ENCODE peak calls at places on chromosome 11, in nine cellular contexts. R is epithelial cell of esophagus; W is cardiac fibroblast; U is GM13976; K is lower lobe of right lung; V is GM13977; S is fibroblast of pulmonary artery; Y is CD4-positive, alpha-beta T cell; G is astrocyte of the spinal cord. I is an unnamed sample.
A peak's percentile ranks its signal among the peaks of the same experiment; 100 is the strongest.

GRCh38 chr11:119680899-119681370 is 48.1 kb downstream of the NECTIN1 start:
- DNase-seq in R (peak; percentile 81), W (peak; percentile 57), U (no peak), K (no peak), V (no peak), S (peak; percentile 31), Y (no peak), G (no peak), I (no peak)

GRCh38 chr11:94325681-94326080 is 21.3 kb downstream of the IZUMO1R start:
- DNase-seq in R (peak; percentile 74), W (peak; percentile 13), U (peak; percentile 69), K (no peak), V (peak; percentile 70), S (peak; percentile 38), Y (no peak), G (no peak), I (no peak)

GRCh38 chr11:131913267-131913666 is 542.9 kb downstream of the NTM start:
- DNase-seq in R (no peak), W (no peak), U (no peak), K (no peak), V (no peak), S (no peak), Y (no peak), G (peak; percentile 34), I (no peak)

GRCh38 chr11:107999759-108000455 is 8.8 kb upstream of the CUL5 start:
- DNase-seq in R (peak; percentile 55), W (peak; percentile 57), U (peak; percentile 76), K (no peak), V (peak; percentile 76), S (peak; percentile 59), Y (peak; percentile 20), G (peak; percentile 56), I (no peak)

GRCh38 chr11:111411456-111411855 is 32.4 kb upstream of the POU2AF1 start:
- DNase-seq in R (no peak), W (no peak), U (no peak), K (no peak), V (no peak), S (no peak), Y (no peak), G (no peak), I (no peak)

GRCh38 chr11:316031-316701 is 2.3 kb downstream of the IFITM1 start:
- DNase-seq in R (no peak), W (peak; percentile 19), U (no peak), K (peak; percentile 54), V (no peak), S (no peak), Y (no peak), G (no peak), I (no peak)

GRCh38 chr11:32312865-32313403 is 122.4 kb downstream of the WT1 start:
- DNase-seq in R (peak; percentile 84), W (peak; percentile 78), U (peak; percentile 57), K (no peak), V (peak; percentile 40), S (peak; percentile 89), Y (no peak), G (peak; percentile 50), I (no peak)

GRCh38 chr11:107705027-107705426 is 6.8 kb downstream of the SLN start:
- DNase-seq in R (peak; percentile 92), W (peak; percentile 74), U (no peak), K (no peak), V (no peak), S (peak; percentile 86), Y (no peak), G (peak; percentile 90), I (no peak)

GRCh38 chr11:21321530-21321929 is 652.1 kb downstream of the NELL1 start:
- DNase-seq in R (no peak), W (no peak), U (no peak), K (no peak), V (no peak), S (no peak), Y (no peak), G (no peak), I (no peak)

GRCh38 chr11:120500414-120500936 is 11.1 kb upstream of the GRIK4 start:
- DNase-seq in R (no peak), W (no peak), U (no peak), K (no peak), V (no peak), S (no peak), Y (no peak), G (no peak), I (no peak)

GRCh38 chr11:16080688-16081388 is 275.5 kb downstream of the SOX6 start:
- DNase-seq in R (no peak), W (no peak), U (no peak), K (no peak), V (no peak), S (no peak), Y (no peak), G (no peak), I (no peak)

GRCh38 chr11:70843906-70844305 is 408.5 kb downstream of the SHANK2 start:
- DNase-seq in R (no peak), W (no peak), U (no peak), K (no peak), V (no peak), S (no peak), Y (no peak), G (no peak), I (no peak)

GRCh38 chr11:28090052-28090749 is 17.8 kb downstream of the KIF18A start:
- DNase-seq in R (peak; percentile 51), W (peak; percentile 42), U (no peak), K (no peak), V (no peak), S (peak; percentile 63), Y (no peak), G (peak; percentile 41), I (no peak)

GRCh38 chr11:96086111-96086510 is 162.2 kb upstream of the MTMR2 start:
- DNase-seq in R (no peak), W (no peak), U (no peak), K (no peak), V (no peak), S (no peak), Y (no peak), G (no peak), I (no peak)

GRCh38 chr11:12112731-12113130 is 2.3 kb downstream of the MICAL2 start:
- DNase-seq in R (no peak), W (no peak), U (no peak), K (no peak), V (no peak), S (no peak), Y (no peak), G (no peak), I (no peak)

GRCh38 chr11:72433455-72434061 is 773 bp downstream of the CLPB start:
- DNase-seq in R (no peak), W (no peak), U (no peak), K (peak; percentile 55), V (peak; percentile 22), S (no peak), Y (no peak), G (peak; percentile 5), I (no peak)

GRCh38 chr11:75376175-75376574 is 23.1 kb upstream of the RPS3 start:
- DNase-seq in R (no peak), W (no peak), U (no peak), K (no peak), V (no peak), S (no peak), Y (no peak), G (no peak), I (no peak)

GRCh38 chr11:68021167-68021787 is 9.2 kb upstream of the NDUFS8 start:
- DNase-seq in R (peak; percentile 42), W (peak; percentile 38), U (no peak), K (peak; percentile 71), V (no peak), S (no peak), Y (no peak), G (no peak), I (no peak)
- TF ChIP-seq CTCF in R (peak; percentile 53), W (peak; percentile 30), U (no peak), K (peak; percentile 25), V (peak; percentile 16), S (peak; percentile 32), Y (no peak), G (peak; percentile 37), I (peak; percentile 46)

GRCh38 chr11:114892381-114893197 is 214.3 kb downstream of the NXPE2 start:
- DNase-seq in R (no peak), W (no peak), U (peak; percentile 12), K (no peak), V (peak; percentile 12), S (no peak), Y (no peak), G (no peak), I (no peak)
- TF ChIP-seq CTCF in R (no peak), W (peak; percentile 19), U (peak; percentile 10), K (peak; percentile 17), V (peak; percentile 46), S (no peak), Y (no peak), G (peak; percentile 19), I (peak; percentile 67)

DNA sequence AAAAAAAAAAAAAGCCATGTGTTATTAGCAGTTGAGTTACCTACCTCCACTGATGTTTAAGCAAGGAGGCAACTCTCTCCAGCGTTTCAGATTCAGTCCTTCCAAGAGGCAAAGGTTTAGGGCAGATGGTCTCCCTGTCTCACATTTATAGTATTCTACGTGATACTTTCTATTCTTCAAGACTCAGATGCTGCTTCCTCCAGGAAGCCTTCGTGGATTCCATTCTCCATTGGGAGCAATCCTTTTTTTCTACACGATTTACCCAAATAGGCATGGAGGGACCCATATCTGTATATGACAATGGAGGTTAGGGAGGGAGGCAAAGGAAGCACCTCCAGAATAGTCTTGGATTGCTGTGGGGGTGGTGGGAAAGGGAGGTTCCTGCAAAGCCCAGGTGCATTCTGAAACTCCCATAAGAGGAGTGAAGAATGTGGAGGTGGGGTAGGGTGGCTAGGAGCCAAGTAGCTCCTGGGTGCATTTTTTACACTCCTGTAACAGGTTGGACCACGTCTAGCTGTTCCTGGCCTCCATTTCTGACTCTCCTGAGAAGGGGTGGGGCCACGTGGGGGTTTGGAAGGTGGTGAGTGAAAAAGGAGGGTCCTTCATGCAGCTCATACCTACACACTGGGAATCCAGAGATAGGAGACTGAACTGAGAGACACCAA is 16.2 kb downstream of the YPEL4 start:
- DNase-seq in R (no peak), W (no peak), U (no peak), K (no peak), V (no peak), S (no peak), Y (no peak), G (no peak), I (no peak)
- TF ChIP-seq CTCF in R (no peak), W (no peak), U (no peak), K (no peak), V (no peak), S (no peak), Y (no peak), G (no peak), I (no peak)

GRCh38 chr11:35621620-35622019 is 3.4 kb downstream of the FJX1 start:
- DNase-seq in R (peak; percentile 32), W (peak; percentile 29), U (no peak), K (no peak), V (no peak), S (peak; percentile 33), Y (no peak), G (peak; percentile 25), I (no peak)

GRCh38 chr11:35622070-35622469 is 3.8 kb downstream of the FJX1 start:
- DNase-seq in R (peak; percentile 94), W (peak; percentile 86), U (no peak), K (no peak), V (no peak), S (peak; percentile 88), Y (no peak), G (peak; percentile 81), I (no peak)

GRCh38 chr11:35618497-35619029 is 303 bp downstream of the FJX1 start:
- DNase-seq in R (peak; percentile 62), W (peak; percentile 52), U (peak; percentile 73), K (peak; percentile 49), V (peak; percentile 74), S (peak; percentile 46), Y (no peak), G (no peak), I (peak; percentile 69)

GRCh38 chr11:35619030-35619753 is 932 bp downstream of the FJX1 start:
- DNase-seq in R (peak; percentile 73), W (peak; percentile 45), U (peak; percentile 70), K (peak; percentile 50), V (peak; percentile 66), S (peak; percentile 43), Y (no peak), G (peak; percentile 64), I (peak; percentile 76)

GRCh38 chr11:35619754-35620640 is 1.7 kb downstream of the FJX1 start:
- DNase-seq in R (peak; percentile 41), W (no peak), U (peak; percentile 29), K (peak; percentile 46), V (peak; percentile 35), S (peak; percentile 34), Y (no peak), G (peak; percentile 46), I (no peak)
- TF ChIP-seq CTCF in R (peak; percentile 2), W (peak; percentile 10), U (no peak), K (no peak), V (no peak), S (no peak), Y (no peak), G (peak; percentile 3), I (peak; percentile 16)